ENCODE peak calls at places on chromosome 15, in five cellular contexts. O is HTR-8/SVneo; Y is stimulated activated CD8-positive, alpha-beta memory T cell treated with anti-CD3 and anti-CD28 coated beads, Interleukin-7, amount 100 ng/mL, for 4 hours; F is esophagus squamous epithelium; M is activated naive CD4-positive, alpha-beta T cell. S is an unnamed sample.

GRCh38 chr15:92583311-92584034 is 72.1 kb downstream of the FAM174B start:
- DNase-seq in O (no peak), Y (no peak), F (no peak), M (no peak), S (no peak)

GRCh38 chr15:59315914-59316428 is 56.7 kb downstream of the MYO1E start:
- DNase-seq in O (no peak), Y (no peak), F (no peak), M (no peak), S (no peak)

GRCh38 chr15:67036775-67037555 is 28.4 kb upstream of the SMAD3 start:
- DNase-seq in O (no peak), Y (no peak), F (no peak), M (no peak), S (no peak)

GRCh38 chr15:57605491-57605890 is 13.8 kb downstream of the MYZAP start:
- DNase-seq in O (no peak), Y (no peak), F (no peak), M (no peak), S (no peak)

GRCh38 chr15:38002883-38003477 is 68.5 kb downstream of the TMCO5A start:
- DNase-seq in O (peak), Y (no peak), F (no peak), M (no peak), S (peak)

GRCh38 chr15:30042556-30042955 is 40.2 kb upstream of the GOLGA8J start:
- DNase-seq in O (no peak), Y (no peak), F (no peak), M (no peak), S (peak)

GRCh38 chr15:89963301-89964288 is 37.5 kb upstream of the ZNF710 start:
- DNase-seq in O (no peak), Y (no peak), F (no peak), M (no peak), S (no peak)

GRCh38 chr15:60804986-60805949 is 326.3 kb upstream of the ICE2 start:
- DNase-seq in O (no peak), Y (no peak), F (no peak), M (no peak), S (no peak)

GRCh38 chr15:32790352-32790999 is 72.7 kb downstream of the GREM1 start:
- DNase-seq in O (no peak), Y (no peak), F (no peak), M (no peak), S (no peak)

GRCh38 chr15:88744548-88745020 is 58.7 kb upstream of the ACAN start:
- DNase-seq in O (peak), Y (no peak), F (no peak), M (no peak), S (no peak)

GRCh38 chr15:49190586-49190985 is 20.5 kb downstream of the GALK2 start:
- DNase-seq in O (no peak), Y (no peak), F (no peak), M (no peak), S (no peak)

S was measured in hippocampal formation.